ENCODE peak calls at places on chromosomes 3 and 15, in ten cellular contexts. C is CD4-positive, alpha-beta T cell; E is posterior cingulate gyrus; M is NCI-H748 treated with DMSO at 0.1 percent for 48 hours; X is nephron progenitor cell; L is effector CD4-positive, alpha-beta T cell; F is mucosa of gallbladder; V is fibroblast of lung; S is NCI-H1092; B is uterus. A is an unnamed sample.

GRCh38 chr3:69425249-69425648 is 39.4 kb upstream of the FRMD4B start:
- DNase-seq in F (peak), X (peak), B (no peak), E (no peak), V (peak), L (no peak), C (no peak), M (peak), S (no peak), A (no peak)

GRCh38 chr15:63852407-63852806 is 18.7 kb upstream of the HERC1 start:
- DNase-seq in F (no peak), L (no peak), S (no peak), B (no peak), X (no peak), E (no peak), M (no peak), C (no peak), V (no peak), A (no peak)

GRCh38 chr3:194206375-194206774 is 70.4 kb downstream of the HES1 start:
- DNase-seq in X (peak), L (no peak), S (no peak), F (peak), C (no peak), V (peak), B (peak), E (no peak), M (no peak), A (no peak)

GRCh38 chr3:27758083-27758482 is 36.0 kb upstream of the EOMES start:
- DNase-seq in F (no peak), C (no peak), X (no peak), B (no peak), S (no peak), V (peak), L (no peak), M (no peak), E (no peak), A (no peak)

GRCh38 chr15:74709011-74709410 is 13.2 kb upstream of the EDC3 start:
- DNase-seq in L (no peak), S (no peak), V (no peak), C (no peak), X (no peak), E (no peak), B (no peak), F (no peak), M (no peak), A (no peak)

GRCh38 chr15:60591491-60592385 is 112.8 kb upstream of the ICE2 start:
- DNase-seq in F (peak), V (no peak), E (peak), L (peak), C (no peak), M (no peak), B (peak), S (no peak), X (peak), A (peak)

GRCh38 chr3:32506466-32506865 is 3.8 kb upstream of the CMTM6 start:
- DNase-seq in L (no peak), E (no peak), V (no peak), B (no peak), X (no peak), M (no peak), C (no peak), F (no peak), S (no peak), A (no peak)

GRCh38 chr3:106825962-106826605 is 551.2 kb upstream of the CCDC54 start:
- DNase-seq in V (peak), S (no peak), F (peak), E (no peak), B (no peak), C (no peak), L (no peak), M (no peak), X (no peak), A (no peak)

GRCh38 chr3:33664195-33664594 is 53.9 kb downstream of the CLASP2 start:
- DNase-seq in F (no peak), E (no peak), X (no peak), L (no peak), S (no peak), B (no peak), C (no peak), M (no peak), V (peak), A (no peak)

GRCh38 chr15:81069909-81070308 is 64.2 kb upstream of the CFAP161 start:
- DNase-seq in V (no peak), E (no peak), F (no peak), X (no peak), M (no peak), S (no peak), B (no peak), C (no peak), L (no peak), A (no peak)

GRCh38 chr3:11509175-11510000 is 134.3 kb downstream of the VGLL4 start:
- DNase-seq in S (no peak), X (peak), B (peak), F (peak), M (peak), C (no peak), E (peak), V (peak), L (no peak), A (no peak)

GRCh38 chr3:193648542-193649076 is 55.6 kb downstream of the OPA1 start:
- DNase-seq in F (no peak), S (no peak), E (no peak), B (no peak), C (no peak), X (no peak), M (no peak), L (no peak), V (no peak), A (no peak)

GRCh38 chr3:109336272-109336957 is 931 bp downstream of the DPPA4 start:
- DNase-seq in E (no peak), S (no peak), F (no peak), L (no peak), X (peak), V (peak), C (no peak), M (no peak), B (no peak), A (no peak)

GRCh38 chr3:46851364-46852328 is 11.6 kb downstream of the MYL3 start:
- DNase-seq in V (no peak), M (no peak), B (no peak), C (no peak), F (no peak), S (no peak), X (no peak), E (no peak), L (no peak), A (no peak)

GRCh38 chr15:63573533-63573932 is 23.7 kb upstream of the FBXL22 start:
- DNase-seq in C (no peak), V (no peak), B (no peak), M (no peak), S (no peak), F (no peak), X (no peak), L (no peak), E (no peak), A (no peak)

GRCh38 chr15:40793216-40793989 is 13.5 kb upstream of the ZFYVE19 start:
- DNase-seq in M (no peak), F (peak), C (no peak), L (no peak), S (no peak), X (no peak), V (peak), B (no peak), E (peak), A (no peak)

GRCh38 chr15:65962187-65962586 is 92.9 kb downstream of the RAB11A start:
- DNase-seq in V (no peak), X (no peak), M (no peak), B (no peak), F (no peak), L (no peak), C (no peak), S (no peak), E (no peak), A (no peak)

GRCh38 chr15:69232144-69232543 is 66.6 kb upstream of the PAQR5 start:
- DNase-seq in S (no peak), C (no peak), L (no peak), B (no peak), V (peak), M (no peak), F (no peak), E (no peak), X (no peak), A (no peak)

A was measured in T follicular helper cell.